ENCODE peak calls at places on chromosomes 4 and X, in ten cellular contexts. E is cardiac fibroblast, G is AG04450, D is astrocyte of the cerebellum, I is mucosa of descending colon, U is brain microvascular endothelial cell, L is HFF-Myc, W is neural crest cell, B is sigmoid colon, R is NB4. F is an unnamed sample.

GRCh38 chr4:2930821-2931764 is 32.1 kb downstream of the NOP14 start:
- DNase-seq in E (no peak), G (no peak), D (no peak), I (peak), U (no peak), L (no peak), W (no peak), B (no peak), R (peak), F (no peak)

GRCh38 chrX:16678689-16679088 is 28.7 kb downstream of the S100G start:
- DNase-seq in E (peak), G (no peak), D (no peak), I (no peak), U (no peak), L (no peak), W (no peak), B (no peak), R (no peak), F (no peak)

GRCh38 chrX:23783569-23784486 is 855 bp downstream of the SAT1 start:
- DNase-seq in E (peak), G (no peak), D (no peak), I (no peak), U (no peak), L (no peak), W (no peak), B (no peak), R (peak), F (no peak)

GRCh38 chr4:17511041-17511949 is 595 bp downstream of the QDPR start:
- DNase-seq in E (peak), G (no peak), D (no peak), I (peak), U (peak), L (no peak), W (peak), B (peak), R (peak), F (peak)

GRCh38 chr4:148730241-148730640 is 288.0 kb upstream of the NR3C2 start:
- DNase-seq in E (no peak), G (no peak), D (no peak), I (no peak), U (no peak), L (no peak), W (no peak), B (no peak), R (no peak), F (no peak)

GRCh38 chr4:87985097-87985886 is 9.8 kb downstream of the SPP1 start:
- DNase-seq in E (peak), G (no peak), D (no peak), I (peak), U (peak), L (no peak), W (peak), B (no peak), R (peak), F (no peak)

GRCh38 chr4:159398236-159398638 is 295.4 kb downstream of the RAPGEF2 start:
- DNase-seq in E (peak), G (no peak), D (no peak), I (no peak), U (no peak), L (no peak), W (no peak), B (no peak), R (no peak), F (no peak)

GRCh38 chr4:89055157-89056080 is 1.6 kb downstream of the FAM13A start:
- DNase-seq in E (no peak), G (no peak), D (no peak), I (no peak), U (no peak), L (no peak), W (no peak), B (no peak), R (no peak), F (no peak)

GRCh38 chr4:66275381-66276060 is 605.2 kb upstream of the EPHA5 start:
- DNase-seq in E (no peak), G (no peak), D (no peak), I (no peak), U (no peak), L (no peak), W (no peak), B (no peak), R (no peak), F (no peak)

GRCh38 chr4:61312526-61312925 is 112.4 kb downstream of the ADGRL3 start:
- DNase-seq in E (peak), G (no peak), D (no peak), I (no peak), U (peak), L (no peak), W (no peak), B (no peak), R (no peak), F (no peak)

GRCh38 chr4:55959655-55960054 is 10.9 kb downstream of the CEP135 start:
- DNase-seq in E (no peak), G (no peak), D (no peak), I (no peak), U (no peak), L (no peak), W (no peak), B (no peak), R (no peak), F (no peak)

GRCh38 chrX:113369056-113369455 is 528.4 kb upstream of the AMOT start:
- DNase-seq in E (no peak), G (no peak), D (no peak), I (no peak), U (no peak), L (no peak), W (no peak), B (no peak), R (no peak), F (no peak)

GRCh38 chrX:63506320-63506719 is 155.2 kb upstream of the SPIN4 start:
- DNase-seq in E (peak), G (no peak), D (peak), I (no peak), U (no peak), L (no peak), W (no peak), B (no peak), R (peak), F (no peak)

GRCh38 chr4:187992971-187993370 is 2.6 kb upstream of the ZFP42 start:
- DNase-seq in E (no peak), G (no peak), D (no peak), I (no peak), U (no peak), L (no peak), W (no peak), B (no peak), R (no peak), F (no peak)

GRCh38 chr4:3257691-3258482 is 8.9 kb downstream of the MSANTD1 start:
- DNase-seq in E (peak), G (no peak), D (no peak), I (peak), U (no peak), L (no peak), W (no peak), B (peak), R (no peak), F (no peak)

DNA sequence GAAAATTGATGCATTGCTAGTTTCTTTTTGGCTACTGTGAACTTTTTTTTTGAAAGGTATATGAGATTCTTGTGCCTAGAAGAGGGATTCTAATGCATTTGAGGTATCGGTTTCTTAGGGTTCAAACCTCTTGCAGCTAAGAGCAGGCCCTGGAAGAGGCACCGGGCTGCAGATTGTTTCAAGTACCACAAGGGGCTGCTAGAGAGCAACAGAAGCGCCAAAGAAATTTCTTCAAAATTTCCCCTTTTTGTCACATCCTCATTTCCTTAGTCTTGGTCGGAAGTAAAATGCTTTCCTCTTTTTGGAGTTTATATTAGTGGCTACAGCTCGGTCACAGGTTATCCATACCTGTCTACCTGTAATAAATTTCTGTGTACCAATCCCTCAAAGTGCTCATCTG is 89.8 kb downstream of the PDGFRA start:
- DNase-seq in E (peak), G (peak), D (peak), I (no peak), U (peak), L (peak), W (peak), B (no peak), R (peak), F (no peak)
- TF ChIP-seq CTCF in E (peak), G (peak), D (peak), I (peak), U (peak), L (peak), W (peak), B (no peak), R (peak), F (peak)

GRCh38 chr4:21806991-21807390 is 141.6 kb downstream of the KCNIP4 start:
- DNase-seq in E (no peak), G (no peak), D (no peak), I (no peak), U (no peak), L (no peak), W (no peak), B (no peak), R (no peak), F (no peak)
- TF ChIP-seq CTCF in E (no peak), G (no peak), D (no peak), I (no peak), U (peak), L (no peak), W (no peak), B (no peak), R (no peak), F (no peak)

DNA sequence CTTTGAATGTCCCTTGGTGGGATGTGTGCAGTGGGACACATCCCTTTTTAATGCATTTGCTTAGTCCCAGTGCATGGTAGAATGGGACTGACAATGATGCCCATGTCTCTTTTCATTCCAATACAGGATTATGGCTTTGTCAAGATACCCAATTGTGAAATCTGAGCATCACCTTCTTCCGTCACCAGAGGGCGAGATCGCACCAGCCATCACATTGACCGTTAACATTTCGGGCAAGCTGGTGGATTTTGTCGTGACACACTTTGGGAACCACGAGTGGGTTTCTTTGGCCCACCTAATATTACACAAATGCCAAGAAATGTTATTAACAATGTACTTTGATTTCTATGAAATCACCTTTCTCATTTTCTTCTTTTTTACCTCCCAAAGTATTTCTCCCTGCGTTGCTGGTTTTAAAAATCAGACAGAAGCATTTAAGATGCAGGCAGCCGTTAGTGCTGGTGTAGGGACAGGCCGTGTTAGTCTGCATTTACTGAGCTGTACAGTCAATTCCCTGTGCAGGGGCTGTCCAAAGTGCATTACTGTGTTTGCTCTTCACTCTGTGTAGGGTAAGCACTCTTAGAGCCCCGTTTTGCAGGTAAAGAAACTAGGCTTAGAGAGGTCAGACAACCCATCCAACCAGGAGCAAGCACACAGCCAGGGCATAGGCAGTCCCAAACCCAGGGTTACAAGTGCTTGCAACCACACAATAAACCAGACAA is 46.5 kb downstream of the CWH43 start:
- DNase-seq in E (peak), G (no peak), D (no peak), I (no peak), U (peak), L (no peak), W (peak), B (no peak), R (peak), F (no peak)
- TF ChIP-seq CTCF in E (peak), G (peak), D (peak), I (no peak), U (peak), L (peak), W (peak), B (no peak), R (peak), F (no peak)

GRCh38 chr4:23970193-23970850 is 80.5 kb upstream of the PPARGC1A start:
- DNase-seq in E (no peak), G (no peak), D (no peak), I (no peak), U (no peak), L (no peak), W (no peak), B (no peak), R (no peak), F (no peak)

GRCh38 chr4:23962462-23962861 is 72.6 kb upstream of the PPARGC1A start:
- DNase-seq in E (no peak), G (no peak), D (no peak), I (no peak), U (no peak), L (no peak), W (no peak), B (no peak), R (no peak), F (no peak)

GRCh38 chr4:23969635-23970034 is 79.8 kb upstream of the PPARGC1A start:
- DNase-seq in E (no peak), G (no peak), D (no peak), I (no peak), U (no peak), L (no peak), W (no peak), B (no peak), R (no peak), F (no peak)

GRCh38 chr4:23967281-23967680 is 77.4 kb upstream of the PPARGC1A start:
- DNase-seq in E (no peak), G (no peak), D (no peak), I (no peak), U (no peak), L (no peak), W (no peak), B (no peak), R (no peak), F (no peak)

GRCh38 chr4:23966720-23967119 is 76.9 kb upstream of the PPARGC1A start:
- DNase-seq in E (peak), G (no peak), D (no peak), I (no peak), U (no peak), L (no peak), W (no peak), B (no peak), R (peak), F (no peak)
- TF ChIP-seq CTCF in E (peak), G (peak), D (peak), I (no peak), U (peak), L (peak), W (peak), B (no peak), R (peak), F (peak)

GRCh38 chr4:1243451-1244080 is 5.4 kb downstream of the CTBP1 start:
- DNase-seq in E (peak), G (no peak), D (no peak), I (peak), U (no peak), L (no peak), W (no peak), B (peak), R (peak), F (peak)
- TF ChIP-seq CTCF in E (peak), G (no peak), D (no peak), I (no peak), U (no peak), L (no peak), W (no peak), B (no peak), R (no peak), F (no peak)

GRCh38 chr4:165403667-165404066 is 24.9 kb downstream of the CPE start:
- DNase-seq in E (no peak), G (no peak), D (no peak), I (no peak), U (no peak), L (no peak), W (no peak), B (no peak), R (no peak), F (no peak)
- TF ChIP-seq CTCF in E (no peak), G (no peak), D (peak), I (no peak), U (peak), L (peak), W (no peak), B (no peak), R (no peak), F (no peak)

DNA sequence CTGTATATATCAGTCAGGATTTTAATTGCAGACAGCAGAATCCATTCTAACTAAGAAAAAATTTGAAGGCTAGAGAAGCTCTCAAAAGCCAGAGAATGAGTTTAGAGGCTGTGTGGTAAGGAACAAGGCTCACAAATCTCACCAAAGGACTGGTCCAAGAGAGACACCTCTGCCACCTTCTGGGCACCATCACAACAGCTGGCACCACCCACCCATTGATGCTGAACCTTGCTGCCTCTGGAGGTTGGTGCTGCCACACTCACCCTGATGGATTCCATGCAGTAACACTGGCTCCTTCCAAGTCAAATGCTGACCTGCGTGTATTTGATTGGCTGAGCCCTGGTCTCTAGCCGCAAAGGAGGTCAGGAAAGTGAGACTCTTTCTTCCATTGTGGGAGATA is 100.8 kb downstream of the BEND2 start:
- DNase-seq in E (no peak), G (no peak), D (no peak), I (no peak), U (no peak), L (no peak), W (no peak), B (no peak), R (no peak), F (no peak)
- TF ChIP-seq CTCF in E (no peak), G (no peak), D (no peak), I (no peak), U (no peak), L (no peak), W (no peak), B (no peak), R (no peak), F (no peak)